ENCODE peak calls at places on chromosome 18, in six cellular contexts. I, Z, R, L, Y and O are unnamed samples.

GRCh38 chr18:3985664-3986063 is 469.4 kb downstream of the DLGAP1 start:
- DNase-seq in I (no peak), Z (peak; percentile 93), R (no peak), L (no peak), Y (peak; percentile 83), O (no peak)

GRCh38 chr18:24790347-24790746 is 329.9 kb downstream of the HRH4 start:
- DNase-seq in I (no peak), Z (no peak), R (no peak), L (no peak), Y (no peak), O (no peak)

GRCh38 chr18:26961805-26962204 is 96.3 kb upstream of the AQP4 start:
- DNase-seq in I (no peak), Z (no peak), R (no peak), L (no peak), Y (no peak), O (no peak)

GRCh38 chr18:5457467-5457957 is 86.3 kb downstream of the EPB41L3 start:
- DNase-seq in I (no peak), Z (no peak), R (no peak), L (no peak), Y (no peak), O (no peak)

GRCh38 chr18:57792741-57793629 is 10.1 kb downstream of the ATP8B1 start:
- DNase-seq in I (no peak), Z (no peak), R (no peak), L (no peak), Y (peak; percentile 27), O (no peak)

GRCh38 chr18:2002178-2002577 is 569.1 kb downstream of the METTL4 start:
- DNase-seq in I (no peak), Z (no peak), R (no peak), L (no peak), Y (no peak), O (no peak)

GRCh38 chr18:31206787-31207381 is 44.2 kb upstream of the DSC1 start:
- DNase-seq in I (peak; percentile 97), Z (peak; percentile 96), R (peak; percentile 24), L (peak; percentile 33), Y (no peak), O (no peak)

GRCh38 chr18:55088000-55088401 is 128.7 kb upstream of the CCDC68 start:
- DNase-seq in I (no peak), Z (peak; percentile 45), R (no peak), L (no peak), Y (peak; percentile 19), O (peak; percentile 61)

GRCh38 chr18:25726278-25726677 is 364.1 kb downstream of the SS18 start:
- DNase-seq in I (no peak), Z (no peak), R (no peak), L (peak; percentile 68), Y (peak; percentile 70), O (no peak)

DNA sequence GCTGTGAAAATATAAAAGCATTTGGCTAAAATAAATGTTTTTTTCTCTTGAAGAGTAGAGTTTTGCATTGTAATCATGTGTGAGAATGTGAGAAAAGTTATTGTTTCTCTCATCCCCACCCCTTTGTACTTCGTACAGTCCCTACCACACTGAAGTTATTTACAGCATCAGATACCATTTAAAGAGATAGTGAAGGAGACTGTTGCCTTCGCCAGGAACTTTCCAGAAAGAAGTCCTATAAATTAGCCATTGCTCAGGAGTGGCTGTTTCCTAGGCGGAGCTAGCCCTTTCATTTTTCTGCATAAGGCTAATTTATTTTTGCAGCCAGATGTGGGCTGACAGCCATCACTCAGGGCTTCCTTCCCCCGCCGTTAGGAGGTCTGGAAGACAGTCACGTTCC is 16.9 kb downstream of the TSHZ1 start:
- DNase-seq in I (no peak), Z (no peak), R (no peak), L (no peak), Y (no peak), O (no peak)
- H3K4me3 ChIP-seq in I (no peak overlapping the region), Z (no peak overlapping the region), R (no peak overlapping the region), L (no peak overlapping the region), Y (peak overlapping the region; percentile 59), O (no peak overlapping the region)

DNA sequence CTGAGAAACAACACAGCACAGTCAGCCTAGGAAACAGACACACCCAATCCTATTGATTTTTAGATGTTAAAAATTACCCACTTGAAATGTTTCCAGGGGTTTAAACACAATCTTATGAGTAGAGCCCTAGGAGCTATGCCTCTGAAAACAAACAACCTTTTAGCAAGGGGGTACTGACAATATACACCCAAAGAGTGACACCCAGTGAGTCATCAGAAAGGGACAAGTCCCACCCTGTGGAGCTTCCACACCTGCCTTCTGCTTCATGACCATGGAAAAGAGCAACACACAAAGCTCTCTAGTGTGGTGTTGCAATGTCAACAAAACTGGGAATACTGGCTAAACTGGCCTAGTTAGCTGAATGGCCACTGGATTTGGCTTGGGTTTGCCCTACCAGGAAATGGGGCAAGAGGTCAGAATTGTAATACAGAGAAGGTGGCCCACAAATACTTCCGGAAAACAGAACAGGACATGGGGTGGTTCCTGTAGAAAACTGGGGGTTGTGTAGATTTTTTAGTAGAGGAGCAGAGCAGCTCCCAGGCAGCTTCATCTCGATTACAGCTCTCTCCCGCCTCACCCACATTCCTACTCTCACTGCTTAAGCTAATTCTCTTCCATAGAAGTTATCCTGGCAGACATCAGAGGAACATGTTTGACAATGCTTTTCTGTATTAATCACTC is 98.2 kb downstream of the GAREM1 start:
- DNase-seq in I (peak; percentile 91), Z (peak; percentile 99), R (no peak), L (no peak), Y (no peak), O (peak; percentile 98)
- H3K4me3 ChIP-seq in I (peak overlapping the region; percentile 33), Z (no peak overlapping the region), R (no peak overlapping the region), L (no peak overlapping the region), Y (no peak overlapping the region), O (peak overlapping the region; percentile 45)

GRCh38 chr18:51655327-51655698 is 457.8 kb upstream of the MEX3C start:
- DNase-seq in I (no peak), Z (peak; percentile 31), R (no peak), L (no peak), Y (no peak), O (no peak)

GRCh38 chr18:51656249-51656648 is 458.8 kb upstream of the MEX3C start:
- DNase-seq in I (no peak), Z (no peak), R (no peak), L (no peak), Y (no peak), O (no peak)

GRCh38 chr18:51651761-51652160 is 454.3 kb upstream of the MEX3C start:
- DNase-seq in I (no peak), Z (no peak), R (no peak), L (no peak), Y (no peak), O (no peak)

GRCh38 chr18:51654441-51655326 is 457.2 kb upstream of the MEX3C start:
- DNase-seq in I (no peak), Z (no peak), R (no peak), L (no peak), Y (no peak), O (no peak)

DNA sequence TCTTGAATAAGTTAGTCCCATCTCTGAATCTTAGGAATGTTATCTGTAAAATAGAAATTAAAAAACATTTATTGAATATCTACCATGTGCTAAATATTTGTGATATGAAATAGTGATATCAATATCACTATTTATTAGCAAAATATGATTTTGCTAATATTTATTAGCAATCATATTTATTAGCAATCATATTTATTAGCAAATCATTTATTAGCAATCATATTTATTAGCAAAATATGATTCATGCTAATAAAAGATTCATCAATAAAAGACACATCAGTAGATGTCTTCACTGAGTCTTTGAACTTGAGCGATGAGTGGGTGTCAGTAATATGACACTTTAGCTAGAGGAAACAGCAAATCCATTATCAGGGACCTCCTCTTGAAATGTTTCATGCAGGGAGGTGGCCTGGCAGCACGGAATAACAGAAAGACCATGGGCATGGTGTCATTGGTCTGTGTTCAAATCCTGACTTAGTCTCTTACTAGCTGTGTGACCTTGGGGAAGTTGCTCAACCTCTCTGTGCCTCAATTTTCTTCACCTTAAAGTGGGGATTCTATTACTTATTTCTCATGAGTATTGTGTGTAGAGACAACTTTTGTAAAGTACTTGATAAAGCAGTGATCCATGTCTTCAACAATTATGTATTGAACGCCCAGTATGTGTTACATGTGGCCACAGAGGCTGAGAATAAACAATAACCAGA is 456.2 kb upstream of the MEX3C start:
- DNase-seq in I (no peak), Z (no peak), R (no peak), L (no peak), Y (no peak), O (no peak)
- H3K4me3 ChIP-seq in I (no peak overlapping the region), Z (no peak overlapping the region), R (no peak overlapping the region), L (no peak overlapping the region), Y (no peak overlapping the region), O (no peak overlapping the region)

GRCh38 chr18:49062832-49063226 is 112.1 kb upstream of the SMAD7 start:
- DNase-seq in I (no peak), Z (no peak), R (no peak), L (no peak), Y (no peak), O (no peak)
- H3K4me3 ChIP-seq in I (no peak overlapping the region), Z (no peak overlapping the region), R (no peak overlapping the region), L (no peak overlapping the region), Y (no peak overlapping the region), O (no peak overlapping the region)

DNA sequence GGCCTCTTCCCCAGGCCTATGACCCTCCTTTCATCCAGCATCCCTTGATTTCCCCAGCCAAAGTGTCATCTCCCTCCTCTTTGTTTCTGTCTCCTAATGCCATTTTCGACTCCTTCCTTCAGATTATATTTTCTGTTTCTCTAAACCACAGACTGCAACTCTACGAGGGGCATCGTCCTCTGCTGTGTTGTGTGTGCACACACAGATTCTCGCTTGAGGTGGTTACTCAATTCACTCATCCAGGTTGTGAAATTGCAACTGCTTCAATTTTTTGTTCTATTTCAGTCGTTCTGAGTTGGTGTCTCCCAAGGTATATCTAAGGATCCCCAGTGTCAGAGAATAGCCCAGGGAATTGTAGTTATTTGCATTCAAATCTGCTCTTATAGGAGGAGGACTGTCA is 113.5 kb upstream of the NDUFV2 start:
- DNase-seq in I (no peak), Z (no peak), R (no peak), L (no peak), Y (no peak), O (no peak)
- H3K4me3 ChIP-seq in I (no peak overlapping the region), Z (no peak overlapping the region), R (no peak overlapping the region), L (no peak overlapping the region), Y (no peak overlapping the region), O (no peak overlapping the region)

DNA sequence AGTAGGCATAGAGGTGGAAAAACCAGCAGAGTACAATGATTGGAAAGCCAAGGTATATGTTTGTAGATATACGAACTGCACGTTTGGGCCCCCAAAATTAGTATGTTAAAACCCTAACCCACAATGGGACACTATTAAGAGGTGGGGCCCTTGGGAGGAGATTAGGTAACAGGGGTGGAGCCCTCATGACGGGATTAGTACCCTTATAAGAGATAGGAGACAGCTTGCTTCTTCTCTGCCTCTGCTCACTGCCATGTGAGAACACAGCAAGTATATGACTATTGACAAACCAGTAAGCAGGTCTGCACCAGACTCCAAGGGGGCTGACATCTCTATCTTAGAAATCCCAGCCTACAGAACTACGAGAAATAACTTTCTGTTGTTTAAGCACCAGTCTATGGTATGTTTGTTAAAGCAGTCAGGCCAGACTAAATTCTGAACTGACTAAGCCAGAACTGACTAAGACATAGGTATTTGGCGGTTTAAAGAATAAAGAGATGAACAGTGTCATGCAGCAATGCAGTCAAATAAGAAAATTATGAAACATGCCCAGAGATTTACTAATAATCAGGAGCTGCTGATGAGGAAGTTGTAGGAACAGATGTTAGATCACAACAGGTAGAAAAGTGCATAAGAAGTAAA is 182.9 kb downstream of the DYM start:
- DNase-seq in I (no peak), Z (peak; percentile 83), R (no peak), L (peak; percentile 53), Y (peak; percentile 66), O (no peak)
- H3K4me3 ChIP-seq in I (no peak overlapping the region), Z (no peak overlapping the region), R (no peak overlapping the region), L (no peak overlapping the region), Y (no peak overlapping the region), O (no peak overlapping the region)

GRCh38 chr18:63322908-63323634 is 3.5 kb upstream of the BCL2 start:
- DNase-seq in I (peak; percentile 61), Z (peak; percentile 58), R (peak; percentile 40), L (peak; percentile 51), Y (peak; percentile 84), O (peak; percentile 80)
- H3K4me3 ChIP-seq in I (no peak overlapping the region), Z (no peak overlapping the region), R (no peak overlapping the region), L (no peak overlapping the region), Y (no peak overlapping the region), O (no peak overlapping the region)